ENCODE peak calls at places on chromosomes 16 and 17, in four cellular contexts. One of them, this sample, is unnamed.

GRCh38 chr17:42023524-42024349 is 3.8 kb downstream of the NKIRAS2 start:
- DNase-seq in GM12878: no peak
- DNase-seq in K562: peak; percentile 86
- DNase-seq in HepG2: no peak
- DNase-seq in this sample: no peak

GRCh38 chr17:72413077-72414031 is 292.5 kb downstream of the SOX9 start:
- DNase-seq in K562: no peak
- DNase-seq in HepG2: peak; percentile 100
- DNase-seq in GM12878: no peak
- DNase-seq in this sample: no peak

GRCh38 chr17:78910885-78911284 is 7.9 kb upstream of the CEP295NL start:
- DNase-seq in HepG2: no peak
- DNase-seq in K562: no peak
- DNase-seq in GM12878: no peak
- DNase-seq in this sample: no peak

GRCh38 chr16:85969591-85969990 is 70.6 kb downstream of the IRF8 start:
- DNase-seq in HepG2: no peak
- DNase-seq in K562: no peak
- DNase-seq in GM12878: no peak
- DNase-seq in this sample: no peak

GRCh38 chr17:7988750-7989178 is 13.7 kb upstream of the GUCY2D start:
- DNase-seq in K562: peak; percentile 82
- DNase-seq in HepG2: peak; percentile 76
- DNase-seq in GM12878: peak; percentile 66
- DNase-seq in this sample: peak; percentile 86

GRCh38 chr16:69077251-69077650 is 28.2 kb upstream of the HAS3 start:
- DNase-seq in GM12878: no peak
- DNase-seq in K562: no peak
- DNase-seq in HepG2: no peak
- DNase-seq in this sample: peak; percentile 56

GRCh38 chr17:29158515-29159275 is 21.5 kb downstream of the MYO18A start:
- DNase-seq in HepG2: peak; percentile 88
- DNase-seq in GM12878: no peak
- DNase-seq in K562: no peak
- DNase-seq in this sample: no peak

GRCh38 chr16:4313563-4314531 is 2.0 kb upstream of the GLIS2 start:
- DNase-seq in K562: peak; percentile 85
- DNase-seq in GM12878: no peak
- DNase-seq in HepG2: peak; percentile 92
- DNase-seq in this sample: peak; percentile 97

GRCh38 chr17:6110088-6110487 is 39.9 kb downstream of the WSCD1 start:
- DNase-seq in HepG2: no peak
- DNase-seq in GM12878: no peak
- DNase-seq in K562: no peak
- DNase-seq in this sample: no peak

GRCh38 chr16:1688807-1689560 is 10.9 kb downstream of the JPT2 start:
- DNase-seq in K562: no peak
- DNase-seq in HepG2: peak; percentile 88
- DNase-seq in GM12878: no peak
- DNase-seq in this sample: peak; percentile 93

GRCh38 chr17:32157225-32157624 is 14.9 kb downstream of the RHOT1 start:
- DNase-seq in K562: no peak
- DNase-seq in GM12878: no peak
- DNase-seq in HepG2: no peak
- DNase-seq in this sample: no peak

GRCh38 chr16:68479271-68479670 is 31.0 kb upstream of the SMPD3 start:
- DNase-seq in GM12878: no peak
- DNase-seq in HepG2: no peak
- DNase-seq in K562: no peak
- DNase-seq in this sample: no peak

GRCh38 chr17:1216209-1216937 is 36.6 kb upstream of the ABR start:
- DNase-seq in K562: no peak
- DNase-seq in GM12878: no peak
- DNase-seq in HepG2: no peak
- DNase-seq in this sample: no peak

GRCh38 chr16:1357906-1358566 is 6.3 kb downstream of the GNPTG start:
- DNase-seq in HepG2: no peak
- DNase-seq in GM12878: no peak
- DNase-seq in K562: no peak
- DNase-seq in this sample: no peak

GRCh38 chr16:1089822-1090619 is 6.0 kb downstream of the C1QTNF8 start:
- DNase-seq in K562: peak; percentile 19
- DNase-seq in HepG2: peak; percentile 90
- DNase-seq in GM12878: no peak
- DNase-seq in this sample: peak; percentile 79

GRCh38 chr17:21419299-21420239 is 43.4 kb downstream of the KCNJ12 start:
- DNase-seq in HepG2: no peak
- DNase-seq in GM12878: no peak
- DNase-seq in K562: no peak
- DNase-seq in this sample: no peak

GRCh38 chr17:51590071-51590470 is 329.7 kb downstream of the UTP18 start:
- DNase-seq in HepG2: no peak
- DNase-seq in GM12878: no peak
- DNase-seq in K562: no peak
- DNase-seq in this sample: no peak

GRCh38 chr17:1089915-1090314 is 89.9 kb downstream of the ABR start:
- DNase-seq in GM12878: no peak
- DNase-seq in HepG2: no peak
- DNase-seq in K562: no peak
- DNase-seq in this sample: no peak

GRCh38 chr17:27576429-27577123 is 54.4 kb upstream of the LGALS9 start:
- DNase-seq in GM12878: no peak
- DNase-seq in HepG2: peak; percentile 58
- DNase-seq in K562: no peak
- DNase-seq in this sample: no peak

GRCh38 chr16:4123617-4124300 is 7.5 kb upstream of the ADCY9 start:
- DNase-seq in GM12878: no peak
- DNase-seq in K562: no peak
- DNase-seq in HepG2: no peak
- DNase-seq in this sample: no peak

GRCh38 chr17:77111916-77112315 is 28.9 kb upstream of the SEC14L1 start:
- DNase-seq in K562: no peak
- DNase-seq in GM12878: no peak
- DNase-seq in HepG2: no peak
- DNase-seq in this sample: no peak

GRCh38 chr17:41984454-41984853 is 17.9 kb downstream of the CNP start:
- DNase-seq in GM12878: no peak
- DNase-seq in HepG2: no peak
- DNase-seq in K562: no peak
- DNase-seq in this sample: no peak

GRCh38 chr17:835263-835662 is 53.1 kb downstream of the MRM3 start:
- DNase-seq in K562: no peak
- DNase-seq in GM12878: no peak
- DNase-seq in HepG2: peak; percentile 47
- DNase-seq in this sample: no peak

GRCh38 chr17:58331815-58332719 is 3.5 kb upstream of the TSPOAP1 start:
- DNase-seq in GM12878: peak; percentile 92
- DNase-seq in K562: peak; percentile 98
- DNase-seq in HepG2: no peak
- DNase-seq in this sample: no peak

GRCh38 chr17:180380-181212 is 854 bp downstream of the DOC2B start:
- DNase-seq in K562: no peak
- DNase-seq in HepG2: no peak
- DNase-seq in GM12878: no peak
- DNase-seq in this sample: no peak

GRCh38 chr16:79982356-79982755 is 381.8 kb upstream of the MAF start:
- DNase-seq in GM12878: no peak
- DNase-seq in K562: no peak
- DNase-seq in HepG2: no peak
- DNase-seq in this sample: no peak

GRCh38 chr16:84916156-84916555 is 95.2 kb downstream of the ZDHHC7 start:
- DNase-seq in HepG2: no peak
- DNase-seq in GM12878: no peak
- DNase-seq in K562: no peak
- DNase-seq in this sample: no peak

GRCh38 chr17:77365584-77366186 is 224.9 kb downstream of the SEC14L1 start:
- DNase-seq in HepG2: no peak
- DNase-seq in GM12878: no peak
- DNase-seq in K562: peak; percentile 32
- DNase-seq in this sample: peak; percentile 76

GRCh38 chr16:72666267-72666666 is 381.7 kb downstream of the ZFHX3 start:
- DNase-seq in HepG2: no peak
- DNase-seq in K562: peak; percentile 14
- DNase-seq in GM12878: no peak
- DNase-seq in this sample: no peak

DNA sequence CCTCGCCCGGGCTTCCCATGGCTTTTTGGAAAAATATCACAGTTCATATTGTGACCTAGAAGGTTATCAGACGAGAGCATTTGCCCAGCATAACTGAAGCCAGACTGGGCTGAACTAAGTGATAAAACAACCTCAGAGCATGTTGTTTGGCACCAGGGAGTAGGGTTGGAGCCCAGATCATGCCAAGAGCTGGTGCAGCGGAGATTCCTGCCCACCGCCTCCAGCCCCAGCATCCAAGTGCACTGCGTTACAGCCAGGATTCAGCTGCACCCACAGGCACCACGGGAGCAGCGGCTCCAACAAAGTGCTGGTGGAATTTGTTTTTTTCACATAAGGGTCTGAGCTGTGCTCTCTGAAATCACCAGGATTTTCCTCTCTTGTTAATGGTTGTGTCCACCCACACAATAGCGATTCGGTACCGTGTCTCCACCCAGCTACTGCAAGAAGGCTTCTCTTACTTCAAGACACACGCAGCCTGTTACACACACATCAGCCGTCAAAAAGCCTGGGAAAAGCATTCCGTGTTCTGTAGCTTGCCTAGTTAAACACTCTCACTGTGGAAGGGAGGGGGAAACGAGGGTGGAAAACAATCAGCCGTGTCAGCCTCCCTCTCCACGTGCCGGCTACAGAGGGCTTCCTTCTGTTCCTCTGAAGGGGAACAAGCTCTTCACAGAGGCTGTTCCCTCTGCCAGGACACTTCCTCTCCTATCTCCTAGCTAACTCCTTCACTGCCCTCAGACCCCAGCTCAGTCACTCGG is 273.7 kb downstream of the C16orf95 start:
- DNase-seq in K562: no peak
- DNase-seq in HepG2: no peak
- DNase-seq in GM12878: no peak
- DNase-seq in this sample: no peak
- TF ChIP-seq MYC in K562: no peak
- TF ChIP-seq MYC in HepG2: no peak
- TF ChIP-seq MYC in GM12878: no peak
- TF ChIP-seq MYC in this sample: no peak

DNA sequence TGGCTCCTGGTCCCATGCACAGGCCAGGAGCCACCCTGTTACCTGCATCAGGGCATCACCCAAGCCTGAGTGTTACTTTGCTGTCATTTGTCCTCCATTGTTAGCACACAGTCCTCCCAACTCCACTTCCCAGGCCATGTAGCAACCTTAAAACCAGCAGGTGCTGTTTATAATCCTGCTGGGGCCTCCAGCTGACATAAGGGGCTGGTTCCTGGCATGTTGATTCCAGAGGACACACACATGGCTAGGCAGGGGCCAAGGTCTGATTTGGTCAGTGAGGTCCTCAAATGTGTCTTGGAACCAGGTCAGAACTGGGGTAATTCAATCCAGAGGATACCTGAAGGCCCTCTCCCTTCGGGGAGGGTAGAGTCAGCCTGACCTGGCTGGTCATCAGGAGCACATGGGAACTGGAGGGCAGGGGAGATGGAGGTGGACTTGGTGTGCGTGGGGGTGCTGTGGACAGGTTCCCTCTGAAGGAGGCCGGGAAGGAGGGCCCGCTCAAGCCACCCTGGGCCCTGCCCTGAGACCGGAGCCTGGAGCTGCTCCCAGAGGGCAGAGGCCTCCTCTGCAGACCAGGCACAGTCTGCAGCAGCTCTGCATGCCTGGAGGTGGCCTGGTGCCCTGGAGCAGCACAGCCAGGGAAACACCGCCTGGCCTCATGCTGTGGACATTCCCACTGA is 6.6 kb downstream of the ADORA2B start:
- DNase-seq in GM12878: no peak
- DNase-seq in K562: no peak
- DNase-seq in HepG2: no peak
- DNase-seq in this sample: no peak
- TF ChIP-seq MAX in GM12878: no peak
- TF ChIP-seq MAX in K562: no peak
- TF ChIP-seq MAX in HepG2: no peak
- TF ChIP-seq MAX in this sample: no peak

GRCh38 chr17:66272699-66273390 is 29.6 kb upstream of the PRKCA start:
- DNase-seq in GM12878: no peak
- DNase-seq in HepG2: no peak
- DNase-seq in K562: peak; percentile 66
- DNase-seq in this sample: peak; percentile 77
- TF ChIP-seq EP300 in GM12878: no peak
- TF ChIP-seq EP300 in HepG2: no peak
- TF ChIP-seq EP300 in K562: peak; percentile 45
- TF ChIP-seq EP300 in this sample: no peak

GRCh38 chr17:11991461-11991860 is 5.8 kb downstream of the ZNF18 start:
- DNase-seq in HepG2: no peak
- DNase-seq in K562: no peak
- DNase-seq in GM12878: no peak
- DNase-seq in this sample: no peak

GRCh38 chr17:11986939-11987329 is 10.3 kb downstream of the ZNF18 start:
- DNase-seq in K562: peak; percentile 41
- DNase-seq in GM12878: no peak
- DNase-seq in HepG2: peak; percentile 37
- DNase-seq in this sample: peak; percentile 66

GRCh38 chr17:11990363-11990983 is 6.8 kb downstream of the ZNF18 start:
- DNase-seq in HepG2: no peak
- DNase-seq in GM12878: no peak
- DNase-seq in K562: no peak
- DNase-seq in this sample: no peak

GRCh38 chr17:11981862-11982261 is 15.4 kb downstream of the ZNF18 start:
- DNase-seq in HepG2: no peak
- DNase-seq in GM12878: no peak
- DNase-seq in K562: no peak
- DNase-seq in this sample: no peak

DNA sequence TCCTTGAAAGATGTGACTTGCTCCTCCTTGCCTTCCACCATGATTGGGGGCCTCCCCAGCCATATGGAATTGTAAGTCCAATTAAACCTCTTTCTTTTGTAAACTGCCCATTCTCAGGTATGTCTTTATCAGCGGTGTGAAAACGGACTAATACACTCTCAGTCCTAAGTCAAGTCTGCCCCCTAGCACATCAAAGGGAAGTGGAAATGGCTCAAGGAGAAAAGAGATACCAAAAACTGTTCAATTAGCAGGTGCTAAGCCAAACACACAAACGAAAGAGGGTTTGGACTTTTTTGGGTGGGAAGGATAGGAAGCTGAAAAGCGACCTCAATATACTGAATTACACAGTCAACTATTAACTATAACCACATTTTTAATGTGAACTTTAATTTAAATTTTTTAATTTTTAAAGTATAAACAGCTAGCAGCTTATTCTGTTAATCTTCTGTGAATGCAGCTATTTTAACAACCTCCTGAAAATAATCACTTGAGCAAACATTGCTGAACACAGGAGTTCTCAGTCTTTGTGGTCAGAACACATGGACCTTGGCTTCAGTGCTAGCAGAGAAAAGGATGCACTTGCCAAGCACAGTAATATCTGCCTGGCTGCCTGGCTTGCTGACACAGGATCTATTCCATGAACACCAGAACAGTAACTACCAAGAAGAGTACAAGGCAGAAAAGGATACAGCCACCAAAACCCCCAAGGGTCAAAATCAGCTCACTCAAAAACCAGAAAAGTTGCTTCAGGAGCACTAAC is 10.9 kb downstream of the ZNF18 start:
- DNase-seq in HepG2: peak; percentile 83
- DNase-seq in K562: no peak
- DNase-seq in GM12878: no peak
- DNase-seq in this sample: no peak
- TF ChIP-seq MYC in HepG2: no peak
- TF ChIP-seq MYC in K562: no peak
- TF ChIP-seq MYC in GM12878: no peak
- TF ChIP-seq MYC in this sample: no peak

GRCh38 chr17:56172517-56172982 is 19.3 kb downstream of the ANKFN1 start:
- DNase-seq in K562: no peak
- DNase-seq in HepG2: no peak
- DNase-seq in GM12878: no peak
- DNase-seq in this sample: no peak
- TF ChIP-seq MAX in K562: no peak
- TF ChIP-seq MAX in HepG2: no peak
- TF ChIP-seq MAX in GM12878: no peak
- TF ChIP-seq MAX in this sample: no peak